ENCODE peak calls at places on chromosomes 1 and 21, in four cellular contexts. One of them, this sample, is unnamed. For H3K27me3 and H3K36me3, the result is how much of the 10 kb centered on the place peaks cover.

GRCh38 chr1:181080543-181080942 is 8.0 kb upstream of the IER5 start:
- DNase-seq in NT2/D1: no peak
- DNase-seq in lung: no peak
- DNase-seq in effector memory CD4-positive, alpha-beta T cell: no peak
- DNase-seq in this sample: no peak

GRCh38 chr1:8913457-8913856 is 32.2 kb upstream of the CA6 start:
- DNase-seq in NT2/D1: no peak
- DNase-seq in lung: no peak
- DNase-seq in effector memory CD4-positive, alpha-beta T cell: no peak
- DNase-seq in this sample: no peak

GRCh38 chr21:26079376-26079775 is 91.2 kb downstream of the APP start:
- DNase-seq in NT2/D1: no peak
- DNase-seq in lung: no peak
- DNase-seq in effector memory CD4-positive, alpha-beta T cell: no peak
- DNase-seq in this sample: no peak

GRCh38 chr1:196423612-196424011 is 184.6 kb downstream of the KCNT2 start:
- DNase-seq in NT2/D1: no peak
- DNase-seq in lung: no peak
- DNase-seq in effector memory CD4-positive, alpha-beta T cell: no peak
- DNase-seq in this sample: no peak

GRCh38 chr21:28256420-28256831 is 736.3 kb downstream of the LTN1 start:
- DNase-seq in NT2/D1: no peak
- DNase-seq in lung: no peak
- DNase-seq in effector memory CD4-positive, alpha-beta T cell: no peak
- DNase-seq in this sample: no peak

GRCh38 chr1:1177452-1178206 is 3.9 kb downstream of the TTLL10 start:
- DNase-seq in NT2/D1: no peak
- DNase-seq in lung: no peak
- DNase-seq in effector memory CD4-positive, alpha-beta T cell: no peak
- DNase-seq in this sample: no peak

GRCh38 chr1:108010581-108010980 is 45.6 kb upstream of the VAV3 start:
- DNase-seq in NT2/D1: no peak
- DNase-seq in lung: no peak
- DNase-seq in effector memory CD4-positive, alpha-beta T cell: no peak
- DNase-seq in this sample: no peak

GRCh38 chr1:153963850-153964331 is 554 bp upstream of the SLC39A1 start:
- DNase-seq in NT2/D1: peak
- DNase-seq in lung: peak
- DNase-seq in effector memory CD4-positive, alpha-beta T cell: no peak
- DNase-seq in this sample: no peak

GRCh38 chr1:231929311-231929710 is 302.7 kb downstream of the DISC1 start:
- DNase-seq in NT2/D1: peak
- DNase-seq in lung: no peak
- DNase-seq in effector memory CD4-positive, alpha-beta T cell: no peak
- DNase-seq in this sample: no peak

GRCh38 chr1:33435096-33435820 is 4.4 kb upstream of the PHC2 start:
- DNase-seq in NT2/D1: no peak
- DNase-seq in lung: no peak
- DNase-seq in effector memory CD4-positive, alpha-beta T cell: no peak
- DNase-seq in this sample: no peak

GRCh38 chr1:95084317-95085176 is 11.8 kb upstream of the ALG14 start:
- DNase-seq in NT2/D1: no peak
- DNase-seq in lung: no peak
- DNase-seq in effector memory CD4-positive, alpha-beta T cell: no peak
- DNase-seq in this sample: peak

GRCh38 chr21:45200596-45201296 is 86.9 kb downstream of the POFUT2 start:
- DNase-seq in NT2/D1: no peak
- DNase-seq in lung: no peak
- DNase-seq in effector memory CD4-positive, alpha-beta T cell: no peak
- DNase-seq in this sample: no peak

GRCh38 chr1:61967750-61968149 is 225.5 kb downstream of the PATJ start:
- DNase-seq in NT2/D1: no peak
- DNase-seq in lung: no peak
- DNase-seq in effector memory CD4-positive, alpha-beta T cell: no peak
- DNase-seq in this sample: no peak

GRCh38 chr1:221699582-221700519 is 42.0 kb downstream of the DUSP10 start:
- DNase-seq in NT2/D1: no peak
- DNase-seq in lung: no peak
- DNase-seq in effector memory CD4-positive, alpha-beta T cell: no peak
- DNase-seq in this sample: no peak

GRCh38 chr1:84174051-84174556 is 30.0 kb downstream of the PRKACB start:
- DNase-seq in NT2/D1: peak
- DNase-seq in lung: no peak
- DNase-seq in effector memory CD4-positive, alpha-beta T cell: no peak
- DNase-seq in this sample: no peak

GRCh38 chr1:212595787-212596714 is 12.5 kb upstream of the ATF3 start:
- DNase-seq in NT2/D1: no peak
- DNase-seq in lung: peak
- DNase-seq in effector memory CD4-positive, alpha-beta T cell: no peak
- DNase-seq in this sample: no peak

GRCh38 chr1:110490791-110491451 is 28.1 kb downstream of the KCNA10 start:
- DNase-seq in NT2/D1: no peak
- DNase-seq in lung: no peak
- DNase-seq in effector memory CD4-positive, alpha-beta T cell: no peak
- DNase-seq in this sample: no peak

GRCh38 chr21:41695513-41695912 is 71.3 kb downstream of the RIPK4 start:
- DNase-seq in NT2/D1: no peak
- DNase-seq in lung: no peak
- DNase-seq in effector memory CD4-positive, alpha-beta T cell: no peak
- DNase-seq in this sample: no peak

GRCh38 chr1:3634059-3634800 is 9.4 kb downstream of the TPRG1L start:
- DNase-seq in NT2/D1: no peak
- DNase-seq in lung: no peak
- DNase-seq in effector memory CD4-positive, alpha-beta T cell: no peak
- DNase-seq in this sample: no peak

GRCh38 chr1:172970186-172970585 is 80.6 kb downstream of the TNFSF18 start:
- DNase-seq in NT2/D1: no peak
- DNase-seq in lung: no peak
- DNase-seq in effector memory CD4-positive, alpha-beta T cell: no peak
- DNase-seq in this sample: no peak

GRCh38 chr1:21773585-21773984 is 9.4 kb downstream of the USP48 start:
- DNase-seq in NT2/D1: no peak
- DNase-seq in lung: no peak
- DNase-seq in effector memory CD4-positive, alpha-beta T cell: no peak
- DNase-seq in this sample: no peak

GRCh38 chr1:15610167-15610566 is 7.1 kb upstream of the DDI2 start:
- DNase-seq in NT2/D1: no peak
- DNase-seq in lung: no peak
- DNase-seq in effector memory CD4-positive, alpha-beta T cell: no peak
- DNase-seq in this sample: no peak

GRCh38 chr1:15603050-15603965 is 13.9 kb upstream of the DDI2 start:
- DNase-seq in NT2/D1: peak
- DNase-seq in lung: peak
- DNase-seq in effector memory CD4-positive, alpha-beta T cell: peak
- DNase-seq in this sample: peak

GRCh38 chr1:15609631-15610030 is 7.6 kb upstream of the DDI2 start:
- DNase-seq in NT2/D1: no peak
- DNase-seq in lung: no peak
- DNase-seq in effector memory CD4-positive, alpha-beta T cell: no peak
- DNase-seq in this sample: no peak

GRCh38 chr1:15605398-15606080 is 11.7 kb upstream of the DDI2 start:
- DNase-seq in NT2/D1: no peak
- DNase-seq in lung: no peak
- DNase-seq in effector memory CD4-positive, alpha-beta T cell: no peak
- DNase-seq in this sample: no peak
- H3K27me3 ChIP-seq in NT2/D1: under half
- H3K27me3 ChIP-seq in lung: under half
- H3K27me3 ChIP-seq in effector memory CD4-positive, alpha-beta T cell: under half
- H3K27me3 ChIP-seq in this sample: under half

GRCh38 chr1:183027791-183028190 is 4.6 kb downstream of the LAMC1 start:
- DNase-seq in NT2/D1: peak
- DNase-seq in lung: no peak
- DNase-seq in effector memory CD4-positive, alpha-beta T cell: no peak
- DNase-seq in this sample: no peak
- H3K4me3 ChIP-seq in NT2/D1: no peak
- H3K4me3 ChIP-seq in lung: no peak
- H3K4me3 ChIP-seq in effector memory CD4-positive, alpha-beta T cell: no peak
- H3K4me3 ChIP-seq in this sample: no peak

GRCh38 chr21:43675871-43676270 is 16.5 kb downstream of the RRP1B start:
- DNase-seq in NT2/D1: no peak
- DNase-seq in lung: no peak
- DNase-seq in effector memory CD4-positive, alpha-beta T cell: no peak
- DNase-seq in this sample: no peak

GRCh38 chr21:43681650-43682049 is 22.3 kb downstream of the RRP1B start:
- DNase-seq in NT2/D1: no peak
- DNase-seq in lung: no peak
- DNase-seq in effector memory CD4-positive, alpha-beta T cell: no peak
- DNase-seq in this sample: no peak

GRCh38 chr21:43679951-43680350 is 20.6 kb downstream of the RRP1B start:
- DNase-seq in NT2/D1: no peak
- DNase-seq in lung: no peak
- DNase-seq in effector memory CD4-positive, alpha-beta T cell: no peak
- DNase-seq in this sample: no peak

DNA sequence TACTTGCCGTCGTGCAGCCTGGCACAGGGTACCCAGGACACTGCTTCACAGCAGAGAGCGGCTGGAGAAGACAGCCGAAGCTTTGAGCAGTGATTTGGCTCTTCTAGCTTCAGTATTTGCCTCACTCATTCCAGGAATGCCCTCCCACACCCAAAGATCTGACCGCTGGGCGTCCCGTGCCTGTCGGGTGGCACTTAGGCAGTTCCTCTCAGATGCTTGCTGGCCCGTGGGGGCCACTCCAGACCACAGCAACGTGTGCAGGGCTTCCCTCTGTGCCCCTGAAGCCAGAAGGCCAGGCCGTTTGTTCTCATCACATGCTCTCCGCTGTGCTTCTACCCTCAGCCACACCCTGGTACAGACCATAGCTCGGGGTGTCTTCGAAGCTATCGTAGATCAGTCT is 17.0 kb downstream of the RRP1B start:
- DNase-seq in NT2/D1: no peak
- DNase-seq in lung: no peak
- DNase-seq in effector memory CD4-positive, alpha-beta T cell: no peak
- DNase-seq in this sample: no peak
- H3K36me3 ChIP-seq in NT2/D1: half or more
- H3K36me3 ChIP-seq in lung: under half
- H3K36me3 ChIP-seq in effector memory CD4-positive, alpha-beta T cell: half or more
- H3K36me3 ChIP-seq in this sample: half or more

GRCh38 chr1:166933137-166933536 is 42.2 kb downstream of the ILDR2 start:
- DNase-seq in NT2/D1: no peak
- DNase-seq in lung: no peak
- DNase-seq in effector memory CD4-positive, alpha-beta T cell: no peak
- DNase-seq in this sample: no peak

GRCh38 chr1:166924829-166925541 is 48.9 kb upstream of the TADA1 start:
- DNase-seq in NT2/D1: no peak
- DNase-seq in lung: no peak
- DNase-seq in effector memory CD4-positive, alpha-beta T cell: no peak
- DNase-seq in this sample: no peak

GRCh38 chr1:166933633-166934032 is 41.7 kb downstream of the ILDR2 start:
- DNase-seq in NT2/D1: no peak
- DNase-seq in lung: no peak
- DNase-seq in effector memory CD4-positive, alpha-beta T cell: no peak
- DNase-seq in this sample: no peak

GRCh38 chr1:166925791-166926483 is 49.4 kb downstream of the ILDR2 start:
- DNase-seq in NT2/D1: peak
- DNase-seq in lung: no peak
- DNase-seq in effector memory CD4-positive, alpha-beta T cell: no peak
- DNase-seq in this sample: no peak

GRCh38 chr1:166927701-166928100 is 47.6 kb downstream of the ILDR2 start:
- DNase-seq in NT2/D1: no peak
- DNase-seq in lung: no peak
- DNase-seq in effector memory CD4-positive, alpha-beta T cell: no peak
- DNase-seq in this sample: no peak
- H3K27me3 ChIP-seq in NT2/D1: under half
- H3K27me3 ChIP-seq in lung: under half
- H3K27me3 ChIP-seq in effector memory CD4-positive, alpha-beta T cell: under half
- H3K27me3 ChIP-seq in this sample: under half

GRCh38 chr1:218350909-218351616 is 5.9 kb downstream of the TGFB2 start:
- DNase-seq in NT2/D1: no peak
- DNase-seq in lung: no peak
- DNase-seq in effector memory CD4-positive, alpha-beta T cell: no peak
- DNase-seq in this sample: no peak

GRCh38 chr1:218351617-218352438 is 6.7 kb downstream of the TGFB2 start:
- DNase-seq in NT2/D1: no peak
- DNase-seq in lung: no peak
- DNase-seq in effector memory CD4-positive, alpha-beta T cell: no peak
- DNase-seq in this sample: peak

GRCh38 chr1:218349365-218350021 is 4.4 kb downstream of the TGFB2 start:
- DNase-seq in NT2/D1: no peak
- DNase-seq in lung: no peak
- DNase-seq in effector memory CD4-positive, alpha-beta T cell: no peak
- DNase-seq in this sample: no peak

GRCh38 chr1:218348628-218349185 is 3.6 kb downstream of the TGFB2 start:
- DNase-seq in NT2/D1: no peak
- DNase-seq in lung: no peak
- DNase-seq in effector memory CD4-positive, alpha-beta T cell: no peak
- DNase-seq in this sample: no peak

GRCh38 chr1:218350022-218350525 is 4.9 kb downstream of the TGFB2 start:
- DNase-seq in NT2/D1: no peak
- DNase-seq in lung: no peak
- DNase-seq in effector memory CD4-positive, alpha-beta T cell: no peak
- DNase-seq in this sample: no peak
- H3K4me3 ChIP-seq in NT2/D1: no peak
- H3K4me3 ChIP-seq in lung: no peak
- H3K4me3 ChIP-seq in effector memory CD4-positive, alpha-beta T cell: no peak
- H3K4me3 ChIP-seq in this sample: no peak

GRCh38 chr1:225843426-225843795 is 33.5 kb downstream of the EPHX1 start:
- DNase-seq in NT2/D1: no peak
- DNase-seq in lung: no peak
- DNase-seq in effector memory CD4-positive, alpha-beta T cell: no peak
- DNase-seq in this sample: no peak
- H3K36me3 ChIP-seq in NT2/D1: half or more
- H3K36me3 ChIP-seq in lung: under half
- H3K36me3 ChIP-seq in effector memory CD4-positive, alpha-beta T cell: under half
- H3K36me3 ChIP-seq in this sample: under half

GRCh38 chr1:39104158-39105060 is 78.3 kb downstream of the NDUFS5 start:
- DNase-seq in NT2/D1: peak
- DNase-seq in lung: no peak
- DNase-seq in effector memory CD4-positive, alpha-beta T cell: no peak
- DNase-seq in this sample: no peak
- H3K27me3 ChIP-seq in NT2/D1: under half
- H3K27me3 ChIP-seq in lung: under half
- H3K27me3 ChIP-seq in effector memory CD4-positive, alpha-beta T cell: under half
- H3K27me3 ChIP-seq in this sample: under half